ENCODE peak calls at places on chromosomes 1 and 21, in seven cellular contexts. X, Y, I, F, C, G and J are unnamed samples.

GRCh38 chr1:25550155-25550506 is 6.7 kb downstream of the LDLRAP1 start:
- DNase-seq in Y (no peak), C (no peak), F (no peak), X (no peak), I (no peak), G (no peak), J (no peak)

GRCh38 chr1:20265243-20265642 is 25.4 kb upstream of the VWA5B1 start:
- DNase-seq in F (no peak), Y (no peak), I (peak), G (no peak), X (no peak), C (no peak), J (no peak)

GRCh38 chr1:234675006-234675405 is 65.0 kb upstream of the IRF2BP2 start:
- DNase-seq in C (no peak), G (no peak), Y (no peak), F (no peak), I (no peak), X (no peak), J (no peak)

GRCh38 chr1:7117599-7118281 is 332.5 kb downstream of the CAMTA1 start:
- DNase-seq in G (no peak), Y (no peak), X (no peak), C (peak), I (no peak), F (no peak), J (no peak)

GRCh38 chr1:204945565-204945977 is 74.9 kb downstream of the NFASC start:
- DNase-seq in Y (no peak), F (no peak), X (no peak), I (no peak), G (no peak), C (peak), J (no peak)

GRCh38 chr1:201648911-201649775 is 110.2 kb downstream of the NAV1 start:
- DNase-seq in F (no peak), X (peak), G (peak), C (peak), I (peak), Y (no peak), J (no peak)

GRCh38 chr1:64920936-64921589 is 45.3 kb downstream of the JAK1 start:
- DNase-seq in G (no peak), C (no peak), X (no peak), I (no peak), F (no peak), Y (no peak), J (no peak)

GRCh38 chr1:117674521-117675400 is 68.9 kb downstream of the TENT5C start:
- DNase-seq in G (no peak), F (peak), I (no peak), Y (no peak), C (no peak), X (peak), J (no peak)

GRCh38 chr21:42754270-42754933 is 101.0 kb downstream of the PDE9A start:
- DNase-seq in X (no peak), G (no peak), C (no peak), Y (no peak), F (no peak), I (no peak), J (no peak)

GRCh38 chr1:22332166-22332717 is 119.4 kb upstream of the ZBTB40 start:
- DNase-seq in Y (no peak), G (no peak), I (no peak), X (no peak), F (no peak), C (no peak), J (no peak)

GRCh38 chr1:192140382-192140781 is 17.9 kb upstream of the RGS18 start:
- DNase-seq in C (no peak), I (no peak), G (no peak), F (no peak), X (no peak), Y (no peak), J (no peak)

GRCh38 chr1:40708750-40709099 is 17.2 kb downstream of the NFYC start:
- DNase-seq in G (no peak), C (no peak), Y (no peak), I (no peak), F (peak), X (no peak), J (no peak)

GRCh38 chr1:62687421-62687902 is 724 bp downstream of the DOCK7 start:
- DNase-seq in F (peak), Y (no peak), C (no peak), G (peak), I (peak), X (peak), J (peak)

GRCh38 chr1:106217765-106218164 is 838.7 kb upstream of the PRMT6 start:
- DNase-seq in Y (no peak), G (no peak), C (no peak), I (no peak), X (no peak), F (no peak), J (no peak)

GRCh38 chr1:96538001-96538649 is 183.5 kb upstream of the PTBP2 start:
- DNase-seq in Y (no peak), I (peak), X (no peak), F (no peak), G (no peak), C (no peak), J (no peak)

GRCh38 chr1:184210822-184211221 is 159.3 kb downstream of the TSEN15 start:
- DNase-seq in X (no peak), G (no peak), C (peak), I (no peak), Y (no peak), F (no peak), J (no peak)

GRCh38 chr1:89254658-89255287 is 17.9 kb downstream of the GBP5 start:
- DNase-seq in X (no peak), F (no peak), C (no peak), G (no peak), Y (no peak), I (no peak), J (no peak)

GRCh38 chr1:206897175-206897574 is at the start of gene IL24:
- DNase-seq in X (no peak), F (no peak), G (no peak), Y (no peak), C (no peak), I (no peak), J (no peak)

GRCh38 chr1:20486457-20487235 is 636 bp upstream of the CAMK2N1 start:
- DNase-seq in C (peak), X (peak), I (peak), G (peak), Y (peak), F (no peak), J (no peak)

GRCh38 chr1:231487019-231487418 is 41.5 kb upstream of the TSNAX start:
- DNase-seq in I (no peak), F (no peak), Y (no peak), G (no peak), X (no peak), C (no peak), J (no peak)

GRCh38 chr21:38716942-38717341 is 88.8 kb upstream of the ETS2 start:
- DNase-seq in I (no peak), Y (no peak), F (no peak), G (no peak), C (no peak), X (no peak), J (no peak)

GRCh38 chr1:203625623-203626189 is 926 bp upstream of the ATP2B4 start:
- DNase-seq in F (peak), I (no peak), Y (no peak), X (peak), G (no peak), C (no peak), J (peak)

GRCh38 chr1:111733183-111733995 is 5.8 kb downstream of the INKA2 start:
- DNase-seq in Y (peak), I (peak), F (no peak), G (no peak), C (no peak), X (no peak), J (no peak)

GRCh38 chr1:4654764-4655673 is 610 bp downstream of the AJAP1 start:
- DNase-seq in I (no peak), X (no peak), Y (no peak), F (no peak), G (peak), C (no peak), J (no peak)
- H3K4me3 ChIP-seq in I (peak), X (peak), Y (peak), F (no peak), G (peak), C (no peak), J (no peak)

DNA sequence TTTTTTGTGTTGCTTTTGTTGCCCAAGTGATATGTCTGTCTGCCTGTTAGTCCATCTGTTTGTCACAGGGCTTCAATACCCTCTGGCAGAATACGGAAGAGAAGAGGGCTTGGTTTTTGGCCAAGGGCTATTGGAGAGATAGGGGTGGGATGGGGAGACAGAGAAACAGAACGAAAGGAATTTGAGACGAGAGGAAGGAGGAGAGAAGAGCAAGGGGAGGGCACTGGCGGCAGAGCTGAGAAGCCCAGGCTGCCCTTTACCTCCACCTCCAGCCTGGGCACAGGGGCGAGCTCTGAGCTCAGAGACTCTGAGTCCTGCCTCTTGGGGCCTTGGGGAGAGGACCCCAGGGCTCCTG is 33.7 kb upstream of the WASF2 start:
- DNase-seq in G (no peak), X (no peak), C (no peak), F (no peak), Y (no peak), I (no peak), J (no peak)
- TF ChIP-seq CTCF in G (no peak), X (no peak), C (no peak), F (no peak), Y (no peak), I (no peak), J (no peak)

DNA sequence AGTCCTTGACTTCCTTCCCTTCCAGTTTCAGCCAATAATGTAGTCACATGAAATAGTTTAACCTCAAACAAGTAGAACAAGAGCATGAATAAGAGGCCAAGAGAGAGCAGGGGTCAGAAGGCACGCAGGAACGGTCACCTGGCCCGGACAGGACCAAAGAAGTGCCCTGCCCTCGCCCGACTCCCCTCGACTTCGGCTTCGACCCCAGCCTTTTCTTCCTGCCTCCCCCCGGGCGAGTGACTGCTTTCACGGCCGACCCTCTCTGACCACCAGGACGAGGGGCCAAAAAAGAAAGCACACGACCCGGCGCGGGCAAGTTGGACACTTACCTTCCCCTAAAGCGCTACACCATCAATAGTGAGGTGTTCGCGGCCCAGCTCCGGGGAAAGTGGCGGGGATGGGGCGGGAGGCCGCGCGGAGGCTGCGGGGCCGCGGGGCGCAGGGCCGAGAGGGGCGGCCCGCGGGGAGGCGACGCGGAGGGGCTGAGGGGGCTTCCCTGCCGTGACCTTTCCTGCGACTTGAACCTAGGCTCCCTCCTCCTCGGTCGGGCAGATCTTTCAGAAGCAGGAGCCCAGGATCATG is 518 bp downstream of the RERE start:
- DNase-seq in X (peak), C (peak), G (peak), F (peak), Y (peak), I (peak), J (peak)
- H3K4me3 ChIP-seq in X (peak), C (peak), G (peak), F (peak), Y (peak), I (peak), J (peak)

GRCh38 chr1:42143875-42144274 is 9.3 kb upstream of the GUCA2B start:
- DNase-seq in F (no peak), I (no peak), G (no peak), C (no peak), X (no peak), Y (no peak), J (no peak)
- TF ChIP-seq CTCF in F (no peak), I (no peak), G (no peak), C (no peak), X (no peak), Y (no peak), J (no peak)